ENCODE peak calls at places on chromosomes 7 and 10, in five cellular contexts. R is PC-3; W is BE2C; P is heart right ventricle; L is CD8-positive, alpha-beta memory T cell. Q is an unnamed sample. For H3K4me1, the result is how much of the 10 kb centered on the place peaks cover.

GRCh38 chr7:46999866-47000265 is 582.0 kb downstream of the TNS3 start:
- DNase-seq in R (no peak), W (no peak), P (no peak), L (no peak), Q (no peak)

GRCh38 chr10:46247808-46248569 is 38.8 kb upstream of the ANTXRL start:
- DNase-seq in R (no peak), W (peak), P (peak), L (no peak), Q (peak)

GRCh38 chr10:77710081-77710551 is 72.5 kb upstream of the KCNMA1 start:
- DNase-seq in R (no peak), W (no peak), P (no peak), L (no peak), Q (no peak)

GRCh38 chr7:64882341-64883112 is 20.5 kb upstream of the ZNF273 start:
- DNase-seq in R (no peak), W (no peak), P (peak), L (no peak), Q (peak)

GRCh38 chr7:66362136-66362535 is 157.0 kb downstream of the TPST1 start:
- DNase-seq in R (no peak), W (no peak), P (no peak), L (no peak), Q (no peak)

GRCh38 chr10:17206210-17206709 is 4.8 kb upstream of the TRDMT1 start:
- DNase-seq in R (peak), W (no peak), P (no peak), L (peak), Q (no peak)

GRCh38 chr7:117110480-117111315 is 157.4 kb downstream of the ST7 start:
- DNase-seq in R (no peak), W (peak), P (no peak), L (no peak), Q (no peak)

GRCh38 chr10:110408203-110408871 is 89.4 kb upstream of the DUSP5 start:
- DNase-seq in R (peak), W (no peak), P (no peak), L (no peak), Q (no peak)

GRCh38 chr10:93437946-93438795 is 44.0 kb downstream of the MYOF start:
- DNase-seq in R (no peak), W (no peak), P (no peak), L (no peak), Q (no peak)

GRCh38 chr7:129191272-129191671 is 2.8 kb downstream of the SMO start:
- DNase-seq in R (no peak), W (no peak), P (no peak), L (no peak), Q (no peak)

GRCh38 chr10:61475449-61475873 is 22.3 kb upstream of the TMEM26 start:
- DNase-seq in R (peak), W (no peak), P (no peak), L (no peak), Q (no peak)

GRCh38 chr7:50793115-50793946 is 10.6 kb upstream of the GRB10 start:
- DNase-seq in R (peak), W (no peak), P (peak), L (no peak), Q (no peak)

GRCh38 chr7:17948503-17949238 is 8.4 kb upstream of the SNX13 start:
- DNase-seq in R (peak), W (no peak), P (no peak), L (no peak), Q (no peak)

GRCh38 chr7:143360788-143361551 is 1.5 kb downstream of the FAM131B start:
- DNase-seq in R (no peak), W (no peak), P (no peak), L (no peak), Q (no peak)

GRCh38 chr7:155878674-155879073 is 66.4 kb upstream of the SHH start:
- DNase-seq in R (no peak), W (no peak), P (no peak), L (no peak), Q (no peak)

GRCh38 chr7:70044064-70044463 is 445.8 kb downstream of the AUTS2 start:
- DNase-seq in R (no peak), W (peak), P (no peak), L (no peak), Q (no peak)

GRCh38 chr10:113869789-113870188 is 15.3 kb downstream of the NHLRC2 start:
- DNase-seq in R (no peak), W (no peak), P (no peak), L (no peak), Q (no peak)

GRCh38 chr10:29304259-29305030 is 15.6 kb downstream of the LYZL1 start:
- DNase-seq in R (peak), W (peak), P (peak), L (no peak), Q (peak)

GRCh38 chr7:80463272-80463920 is 48.5 kb downstream of the GNAT3 start:
- DNase-seq in R (peak), W (peak), P (no peak), L (no peak), Q (no peak)

GRCh38 chr10:90999512-91000172 is 78.8 kb upstream of the ANKRD1 start:
- DNase-seq in R (no peak), W (no peak), P (no peak), L (no peak), Q (no peak)

GRCh38 chr7:101436857-101437576 is 74.3 kb downstream of the COL26A1 start:
- DNase-seq in R (peak), W (peak), P (no peak), L (no peak), Q (no peak)

GRCh38 chr10:79127151-79127961 is 58.6 kb downstream of the ZMIZ1 start:
- DNase-seq in R (peak), W (peak), P (peak), L (no peak), Q (peak)
- H3K4me1 ChIP-seq in R (under half), W (under half), P (half or more), L (under half), Q (under half)

GRCh38 chr7:2716906-2717292 is 28.9 kb downstream of the AMZ1 start:
- DNase-seq in R (no peak), W (no peak), P (no peak), L (no peak), Q (no peak)

GRCh38 chr7:2715341-2716231 is 27.6 kb downstream of the AMZ1 start:
- DNase-seq in R (no peak), W (no peak), P (no peak), L (no peak), Q (no peak)

GRCh38 chr7:2717293-2717904 is 29.4 kb downstream of the AMZ1 start:
- DNase-seq in R (no peak), W (peak), P (no peak), L (no peak), Q (no peak)

GRCh38 chr7:2717905-2718702 is 30.1 kb downstream of the AMZ1 start:
- DNase-seq in R (no peak), W (no peak), P (no peak), L (no peak), Q (no peak)

DNA sequence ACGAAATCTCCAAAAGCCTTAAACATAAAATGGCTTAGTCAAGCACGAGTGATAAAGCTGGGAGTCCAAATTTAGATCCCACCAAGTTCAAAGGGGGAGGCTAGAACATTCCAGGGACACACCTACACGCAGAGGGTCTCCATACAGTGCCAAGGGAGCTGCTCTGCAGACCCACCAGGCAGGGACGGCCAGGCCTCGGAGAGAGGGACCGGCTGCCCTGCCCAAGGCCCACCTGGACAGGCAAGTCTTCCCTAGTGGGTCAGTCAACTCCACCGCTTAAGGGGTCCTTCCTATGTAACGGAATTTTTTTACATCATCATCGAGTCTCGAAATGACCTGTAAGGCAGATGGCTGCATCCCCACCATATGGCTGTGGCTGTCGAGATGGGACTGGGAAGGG is 28.5 kb downstream of the AMZ1 start:
- DNase-seq in R (no peak), W (no peak), P (no peak), L (no peak), Q (no peak)
- H3K4me1 ChIP-seq in R (under half), W (under half), P (under half), L (half or more), Q (under half)

DNA sequence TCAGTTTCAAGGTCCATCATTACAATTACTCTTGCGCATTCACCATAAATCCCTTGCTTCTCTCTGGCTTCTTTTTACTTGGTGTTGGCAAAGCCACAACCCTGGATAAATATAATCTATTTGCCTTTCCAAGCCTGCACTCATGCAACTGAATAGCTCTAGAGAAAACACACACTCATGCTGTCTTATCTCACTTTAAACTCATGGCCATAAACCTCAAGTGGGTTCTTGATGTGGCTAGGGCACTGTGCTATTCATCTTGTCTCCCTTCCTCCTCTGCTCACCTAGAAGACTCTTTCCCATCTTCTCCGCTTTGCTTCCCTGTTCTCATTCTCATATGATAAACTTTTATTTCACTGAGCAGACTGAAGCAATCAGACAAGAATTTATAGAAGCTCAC is 165.4 kb upstream of the MTPN start:
- DNase-seq in R (no peak), W (no peak), P (no peak), L (no peak), Q (no peak)
- H3K4me1 ChIP-seq in R (under half), W (under half), P (under half), L (under half), Q (under half)

DNA sequence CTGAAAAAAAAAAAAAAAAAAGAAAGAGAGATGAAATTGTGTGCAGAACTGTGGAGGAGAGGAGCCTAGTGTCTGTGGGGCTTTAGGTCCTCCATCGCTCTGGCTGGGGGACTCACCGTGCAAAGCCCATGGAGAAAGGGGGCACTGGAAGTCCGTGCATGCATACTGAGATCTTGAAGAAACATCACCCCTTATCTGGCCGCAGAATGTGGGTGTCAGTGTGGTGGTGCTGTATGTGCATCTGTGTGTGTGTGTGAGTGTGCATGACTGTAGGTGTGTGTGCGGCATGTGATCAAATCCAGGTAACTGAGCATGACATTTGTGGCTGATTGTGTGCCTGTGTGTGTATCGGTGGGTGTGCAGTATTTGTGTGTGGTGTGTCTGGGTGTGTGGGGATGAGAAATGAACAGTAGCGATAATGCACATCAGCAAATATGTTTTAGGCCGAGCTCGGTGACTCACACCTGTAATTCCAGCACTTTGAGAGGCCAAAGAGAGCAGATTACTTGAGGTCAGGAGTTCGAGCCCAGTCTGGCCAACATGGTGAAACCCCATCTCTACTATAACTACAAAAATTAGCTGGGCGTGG is 8.8 kb upstream of the CLDN3 start:
- DNase-seq in R (no peak), W (no peak), P (no peak), L (no peak), Q (no peak)
- H3K4me1 ChIP-seq in R (under half), W (under half), P (under half), L (under half), Q (under half)

DNA sequence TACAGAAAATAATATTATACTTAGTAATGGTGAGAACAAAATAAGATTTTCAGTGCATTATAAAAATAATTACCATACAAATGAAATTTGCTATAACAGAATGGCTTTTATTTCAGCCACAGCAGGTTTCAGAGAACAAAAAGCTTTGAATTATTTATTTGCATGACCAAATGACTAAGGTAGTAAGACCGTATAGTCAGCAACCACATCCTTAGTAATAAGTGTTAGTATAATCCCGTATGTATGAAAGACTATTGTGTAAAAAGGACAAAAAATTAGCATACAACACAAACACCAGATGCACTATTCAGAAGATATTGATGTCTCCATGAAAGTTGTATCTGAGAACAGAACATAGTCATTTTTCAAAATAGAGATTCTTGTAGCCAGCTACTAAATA is 12.2 kb downstream of the PDZD8 start:
- DNase-seq in R (peak), W (no peak), P (no peak), L (no peak), Q (no peak)
- H3K4me1 ChIP-seq in R (half or more), W (under half), P (half or more), L (under half), Q (under half)

GRCh38 chr10:112732277-112732891 is 217.7 kb upstream of the TCF7L2 start:
- DNase-seq in R (peak), W (no peak), P (no peak), L (no peak), Q (no peak)
- H3K4me1 ChIP-seq in R (under half), W (under half), P (under half), L (under half), Q (under half)

GRCh38 chr7:44885394-44886317 is at the start of gene PURB:
- DNase-seq in R (peak), W (peak), P (peak), L (peak), Q (peak)
- H3K4me1 ChIP-seq in R (under half), W (under half), P (under half), L (under half), Q (under half)